ENCODE peak calls at places on chromosomes 1 and 21, in seven cellular contexts. A is heart left ventricle, D is ovary, B is body of pancreas, X is tibial nerve, M is stomach, V is uterus. K is an unnamed sample.

GRCh38 chr1:38719880-38720279 is 139.7 kb downstream of the RRAGC start:
- DNase-seq in A (no peak), D (no peak), B (no peak), X (no peak), M (no peak), V (no peak), K (no peak)

GRCh38 chr1:17540255-17541001 is 930 bp downstream of the ARHGEF10L start:
- DNase-seq in A (peak; percentile 80), D (peak; percentile 66), B (peak; percentile 40), X (peak; percentile 53), M (no peak), V (peak; percentile 60), K (no peak)

GRCh38 chr21:45618287-45618686 is 25.2 kb upstream of the PCBP3 start:
- DNase-seq in A (no peak), D (no peak), B (no peak), X (no peak), M (no peak), V (no peak), K (no peak)

GRCh38 chr1:175200626-175201025 is 8.1 kb upstream of the KIAA0040 start:
- DNase-seq in A (no peak), D (no peak), B (no peak), X (no peak), M (no peak), V (no peak), K (no peak)

GRCh38 chr1:161905269-161905884 is 118.3 kb downstream of the OLFML2B start:
- DNase-seq in A (no peak), D (no peak), B (peak; percentile 43), X (no peak), M (peak; percentile 38), V (no peak), K (no peak)

GRCh38 chr1:101088431-101088830 is 62.8 kb upstream of the DPH5 start:
- DNase-seq in A (no peak), D (no peak), B (no peak), X (no peak), M (no peak), V (no peak), K (no peak)

GRCh38 chr1:23610677-23611076 is 51.4 kb upstream of the ID3 start:
- DNase-seq in A (no peak), D (no peak), B (no peak), X (no peak), M (no peak), V (no peak), K (no peak)

GRCh38 chr1:170700842-170701305 is 36.9 kb downstream of the PRRX1 start:
- DNase-seq in A (no peak), D (no peak), B (no peak), X (no peak), M (no peak), V (no peak), K (no peak)

GRCh38 chr1:7771673-7772299 is 690 bp downstream of the VAMP3 start:
- DNase-seq in A (no peak), D (no peak), B (no peak), X (no peak), M (no peak), V (no peak), K (no peak)

GRCh38 chr1:43930168-43930948 is 3.2 kb upstream of the ARTN start:
- DNase-seq in A (no peak), D (no peak), B (peak; percentile 26), X (no peak), M (no peak), V (no peak), K (no peak)

GRCh38 chr1:211169353-211169752 is 35.4 kb upstream of the KCNH1 start:
- DNase-seq in A (no peak), D (no peak), B (no peak), X (no peak), M (no peak), V (no peak), K (no peak)
- H3K4me3 ChIP-seq in A (no peak overlapping the region), D (no peak overlapping the region), B (no peak overlapping the region), X (no peak overlapping the region), M (no peak overlapping the region), V (no peak overlapping the region), K (no peak overlapping the region)

GRCh38 chr1:159014851-159015250 is 5.1 kb downstream of the IFI16 start:
- DNase-seq in A (no peak), D (no peak), B (no peak), X (no peak), M (no peak), V (no peak), K (no peak)

GRCh38 chr1:159010398-159010797 is 691 bp downstream of the IFI16 start:
- DNase-seq in A (no peak), D (no peak), B (no peak), X (no peak), M (no peak), V (no peak), K (no peak)

GRCh38 chr1:159011701-159012100 is 2.0 kb downstream of the IFI16 start:
- DNase-seq in A (no peak), D (no peak), B (no peak), X (no peak), M (no peak), V (no peak), K (no peak)

GRCh38 chr1:159014003-159014571 is 4.4 kb downstream of the IFI16 start:
- DNase-seq in A (no peak), D (no peak), B (no peak), X (no peak), M (no peak), V (no peak), K (no peak)

DNA sequence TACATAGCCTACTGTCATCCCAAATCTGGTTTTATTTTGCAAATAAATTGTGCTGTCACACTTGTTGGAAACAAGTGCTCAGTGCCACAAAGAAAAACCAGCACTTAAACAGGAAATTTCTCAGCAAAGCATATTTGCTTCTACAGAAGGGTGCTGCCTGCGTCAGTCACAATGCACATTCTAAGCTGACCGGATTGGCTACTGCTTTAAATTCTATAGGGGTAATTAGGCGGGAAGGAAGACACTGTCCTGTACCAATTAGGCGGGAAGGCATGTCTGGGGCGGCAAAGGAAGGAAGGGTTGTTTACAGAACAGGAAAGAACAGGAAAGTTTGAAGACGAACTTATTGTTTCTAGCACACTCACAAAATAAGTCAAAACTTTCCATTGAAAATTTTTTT is 2.8 kb downstream of the IFI16 start:
- DNase-seq in A (no peak), D (no peak), B (peak; percentile 39), X (peak; percentile 30), M (no peak), V (no peak), K (no peak)
- TF ChIP-seq POLR2A in A (peak; percentile 21), D (no peak), B (peak; percentile 13), X (no peak), M (no peak), V (no peak), K (peak; percentile 44)

GRCh38 chr1:66535853-66536252 is 1.9 kb downstream of the SGIP1 start:
- DNase-seq in A (no peak), D (no peak), B (no peak), X (no peak), M (no peak), V (no peak), K (no peak)

GRCh38 chr1:66532214-66532613 is 1.7 kb upstream of the SGIP1 start:
- DNase-seq in A (no peak), D (no peak), B (no peak), X (no peak), M (no peak), V (no peak), K (no peak)

GRCh38 chr1:66535149-66535548 is 1.2 kb downstream of the SGIP1 start:
- DNase-seq in A (no peak), D (no peak), B (no peak), X (no peak), M (no peak), V (no peak), K (no peak)

GRCh38 chr1:66532798-66533783 is 862 bp upstream of the SGIP1 start:
- DNase-seq in A (peak; percentile 71), D (peak; percentile 8), B (no peak), X (no peak), M (no peak), V (peak; percentile 26), K (peak; percentile 46)

GRCh38 chr1:66533804-66534745 is at the start of gene SGIP1:
- DNase-seq in A (peak; percentile 72), D (peak; percentile 21), B (peak; percentile 19), X (peak; percentile 41), M (peak; percentile 46), V (peak; percentile 68), K (peak; percentile 29)
- H3K4me3 ChIP-seq in A (peak within 1 kb of the TSS; percentile 36), D (peak within 1 kb of the TSS; percentile 45), B (no peak within 1 kb of the TSS), X (peak within 1 kb of the TSS; percentile 37), M (peak within 1 kb of the TSS; percentile 51), V (peak within 1 kb of the TSS; percentile 36), K (peak within 1 kb of the TSS; percentile 22)

GRCh38 chr1:206808615-206809014 is 36.3 kb upstream of the IL10 start:
- DNase-seq in A (no peak), D (no peak), B (peak; percentile 28), X (peak; percentile 22), M (no peak), V (no peak), K (no peak)
- TF ChIP-seq POLR2A in A (no peak), D (no peak), B (no peak), X (no peak), M (no peak), V (no peak), K (no peak)

GRCh38 chr1:155282488-155283086 is 5.3 kb downstream of the HCN3 start:
- DNase-seq in A (no peak), D (no peak), B (no peak), X (no peak), M (no peak), V (no peak), K (no peak)
- H3K4me3 ChIP-seq in A (no peak overlapping the region), D (no peak overlapping the region), B (no peak overlapping the region), X (no peak overlapping the region), M (no peak overlapping the region), V (no peak overlapping the region), K (no peak overlapping the region)